ENCODE peak calls at places on chromosomes 3 and 15, in nine cellular contexts. E is MM.1S, V is heart right ventricle, N is fibroblast of lung, K is tibial artery, U is lung, X is OCI-LY7, A is PC-9, D is hepatocyte. O is an unnamed sample. For H3K4me1 and H3K36me3, the result is how much of the 10 kb centered on the place peaks cover.

GRCh38 chr3:157248590-157249425 is 88.9 kb upstream of the CCNL1 start:
- DNase-seq in E (peak), V (peak), N (peak), K (no peak), U (no peak), X (no peak), A (peak), D (peak), O (no peak)

GRCh38 chr3:36155515-36155914 is 224.8 kb upstream of the STAC start:
- DNase-seq in E (no peak), V (no peak), N (no peak), K (no peak), U (no peak), X (no peak), A (no peak), D (no peak), O (no peak)

GRCh38 chr15:69760890-69761568 is 308.4 kb downstream of the RPLP1 start:
- DNase-seq in E (peak), V (peak), N (peak), K (peak), U (peak), X (peak), A (peak), D (peak), O (peak)

GRCh38 chr3:116517308-116517707 is 72.0 kb upstream of the LSAMP start:
- DNase-seq in E (peak), V (no peak), N (peak), K (no peak), U (no peak), X (peak), A (no peak), D (peak), O (no peak)

GRCh38 chr15:71337197-71337845 is 222.1 kb downstream of the THSD4 start:
- DNase-seq in E (no peak), V (no peak), N (peak), K (no peak), U (peak), X (no peak), A (peak), D (peak), O (no peak)

GRCh38 chr3:61617041-61617440 is 55.7 kb downstream of the PTPRG start:
- DNase-seq in E (no peak), V (no peak), N (peak), K (no peak), U (no peak), X (no peak), A (no peak), D (peak), O (no peak)

GRCh38 chr15:64747578-64747977 is 27.8 kb downstream of the RBPMS2 start:
- DNase-seq in E (no peak), V (peak), N (no peak), K (no peak), U (no peak), X (no peak), A (no peak), D (no peak), O (no peak)

GRCh38 chr15:78034495-78035191 is 42.9 kb downstream of the TBC1D2B start:
- DNase-seq in E (peak), V (no peak), N (no peak), K (no peak), U (peak), X (peak), A (no peak), D (no peak), O (no peak)

GRCh38 chr3:118842147-118842863 is 192.3 kb downstream of the IGSF11 start:
- DNase-seq in E (peak), V (no peak), N (peak), K (no peak), U (no peak), X (no peak), A (no peak), D (no peak), O (no peak)

GRCh38 chr3:185983495-185984141 is 45.8 kb upstream of the TRA2B start:
- DNase-seq in E (peak), V (peak), N (peak), K (peak), U (peak), X (peak), A (peak), D (peak), O (peak)

GRCh38 chr3:86029590-86029989 is 961.4 kb downstream of the VGLL3 start:
- DNase-seq in E (no peak), V (no peak), N (peak), K (no peak), U (no peak), X (no peak), A (peak), D (no peak), O (no peak)

GRCh38 chr15:101464246-101464998 is 25.1 kb downstream of the PCSK6 start:
- DNase-seq in E (no peak), V (no peak), N (no peak), K (no peak), U (no peak), X (no peak), A (no peak), D (no peak), O (no peak)

GRCh38 chr3:152656207-152657001 is 178.5 kb upstream of the P2RY1 start:
- DNase-seq in E (no peak), V (no peak), N (peak), K (no peak), U (no peak), X (no peak), A (no peak), D (no peak), O (no peak)

GRCh38 chr15:91548588-91548987 is 304.9 kb upstream of the SLCO3A1 start:
- DNase-seq in E (no peak), V (peak), N (peak), K (no peak), U (no peak), X (no peak), A (no peak), D (no peak), O (no peak)

GRCh38 chr3:8001712-8002111 is 499.9 kb upstream of the LMCD1 start:
- DNase-seq in E (no peak), V (peak), N (peak), K (no peak), U (no peak), X (no peak), A (no peak), D (no peak), O (no peak)

GRCh38 chr15:87269566-87269965 is 987.0 kb downstream of the NTRK3 start:
- DNase-seq in E (no peak), V (no peak), N (peak), K (no peak), U (no peak), X (no peak), A (no peak), D (no peak), O (no peak)

GRCh38 chr3:9122732-9123364 is 126.6 kb downstream of the SRGAP3 start:
- DNase-seq in E (no peak), V (no peak), N (peak), K (no peak), U (no peak), X (no peak), A (peak), D (no peak), O (no peak)

GRCh38 chr3:152857082-152857481 is 22.2 kb downstream of the P2RY1 start:
- DNase-seq in E (no peak), V (no peak), N (no peak), K (no peak), U (peak), X (no peak), A (no peak), D (no peak), O (no peak)

GRCh38 chr3:113234688-113235260 is 23.4 kb downstream of the BOC start:
- DNase-seq in E (no peak), V (no peak), N (peak), K (no peak), U (no peak), X (no peak), A (no peak), D (no peak), O (no peak)

GRCh38 chr3:135082706-135083105 is 287.6 kb downstream of the EPHB1 start:
- DNase-seq in E (no peak), V (no peak), N (no peak), K (no peak), U (no peak), X (no peak), A (no peak), D (no peak), O (no peak)

GRCh38 chr3:57144952-57145351 is 20.2 kb downstream of the IL17RD start:
- DNase-seq in E (no peak), V (no peak), N (no peak), K (no peak), U (no peak), X (no peak), A (no peak), D (no peak), O (no peak)

GRCh38 chr3:49642708-49643145 is 31.4 kb upstream of the APEH start:
- DNase-seq in E (no peak), V (no peak), N (no peak), K (no peak), U (no peak), X (no peak), A (no peak), D (no peak), O (no peak)

DNA sequence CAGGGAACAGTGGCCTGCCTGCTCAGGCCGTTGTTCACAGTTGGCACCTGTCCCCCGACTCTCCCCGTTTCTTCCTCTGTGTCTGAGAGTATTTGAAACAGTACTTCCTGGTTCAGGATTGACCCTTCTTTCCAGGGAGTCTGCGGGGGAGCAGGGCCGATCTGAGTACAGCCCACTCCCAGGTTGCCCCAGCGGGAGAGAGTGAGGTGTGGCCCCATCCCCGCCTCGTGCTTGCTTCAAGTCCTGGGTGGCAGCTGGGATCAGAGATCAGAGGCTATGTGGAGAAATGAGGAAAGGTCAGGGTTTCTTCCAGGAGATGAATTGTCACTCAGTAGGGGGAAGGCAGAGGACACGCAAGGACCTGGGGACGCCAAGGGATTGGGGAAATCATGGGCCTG is 6.5 kb upstream of the DLL4 start:
- DNase-seq in E (no peak), V (no peak), N (no peak), K (no peak), U (no peak), X (no peak), A (no peak), D (no peak), O (no peak)
- TF ChIP-seq CTCF in E (no peak), V (no peak), N (no peak), K (no peak), U (no peak), X (no peak), A (no peak), D (no peak), O (no peak)

GRCh38 chr3:10189557-10190374 is 25.0 kb downstream of the IRAK2 start:
- DNase-seq in E (peak), V (peak), N (peak), K (peak), U (peak), X (peak), A (peak), D (no peak), O (peak)

GRCh38 chr3:10188798-10189556 is 24.3 kb downstream of the IRAK2 start:
- DNase-seq in E (no peak), V (no peak), N (no peak), K (no peak), U (no peak), X (no peak), A (no peak), D (no peak), O (no peak)

GRCh38 chr3:10185804-10186762 is 21.4 kb downstream of the IRAK2 start:
- DNase-seq in E (no peak), V (no peak), N (peak), K (no peak), U (no peak), X (no peak), A (no peak), D (no peak), O (no peak)

GRCh38 chr3:10187944-10188343 is 23.2 kb downstream of the IRAK2 start:
- DNase-seq in E (no peak), V (no peak), N (no peak), K (no peak), U (no peak), X (no peak), A (no peak), D (no peak), O (no peak)

GRCh38 chr3:10187295-10187876 is 22.7 kb downstream of the IRAK2 start:
- DNase-seq in E (no peak), V (no peak), N (no peak), K (no peak), U (no peak), X (no peak), A (no peak), D (no peak), O (no peak)
- H3K4me1 ChIP-seq in E (under half), V (under half), N (under half), K (under half), U (under half), X (half or more), A (under half), D (under half), O (half or more)

GRCh38 chr3:16370872-16371740 is 106.1 kb downstream of the OXNAD1 start:
- DNase-seq in E (no peak), V (no peak), N (peak), K (no peak), U (no peak), X (peak), A (no peak), D (peak), O (no peak)

GRCh38 chr3:16372362-16373269 is 107.6 kb downstream of the OXNAD1 start:
- DNase-seq in E (no peak), V (peak), N (peak), K (no peak), U (no peak), X (peak), A (no peak), D (no peak), O (no peak)

GRCh38 chr3:16369885-16370284 is 104.9 kb downstream of the OXNAD1 start:
- DNase-seq in E (no peak), V (no peak), N (peak), K (no peak), U (no peak), X (no peak), A (no peak), D (no peak), O (no peak)

GRCh38 chr3:16369247-16369646 is 104.2 kb downstream of the OXNAD1 start:
- DNase-seq in E (no peak), V (no peak), N (peak), K (no peak), U (no peak), X (no peak), A (no peak), D (no peak), O (no peak)

GRCh38 chr3:16370503-16370871 is 105.5 kb downstream of the OXNAD1 start:
- DNase-seq in E (no peak), V (no peak), N (no peak), K (no peak), U (no peak), X (no peak), A (no peak), D (no peak), O (no peak)
- H3K36me3 ChIP-seq in E (under half), V (under half), N (under half), K (under half), U (under half), X (half or more), A (under half), D (under half), O (under half)

DNA sequence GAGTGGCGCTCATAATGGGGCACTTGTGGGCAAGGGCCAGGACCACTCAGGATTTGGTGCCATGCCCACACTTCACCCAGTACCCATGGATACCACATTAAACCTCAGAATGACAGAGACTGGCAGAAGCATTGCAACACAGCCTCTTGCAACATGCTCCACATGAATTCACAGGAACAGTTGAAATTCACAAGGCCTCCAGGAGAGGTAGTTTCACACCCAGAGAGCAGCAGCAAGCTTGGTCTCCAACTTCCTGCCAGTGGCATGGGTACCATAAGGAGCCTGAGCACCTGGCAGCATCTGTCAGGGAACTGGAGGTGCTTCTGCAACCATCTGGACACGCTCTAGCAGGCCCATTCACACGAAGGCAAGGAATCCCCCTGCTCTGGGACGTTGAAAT is 101.0 kb downstream of the OSBPL10 start:
- DNase-seq in E (no peak), V (no peak), N (no peak), K (no peak), U (peak), X (peak), A (no peak), D (peak), O (no peak)
- TF ChIP-seq CTCF in E (no peak), V (no peak), N (no peak), K (no peak), U (no peak), X (peak), A (no peak), D (no peak), O (no peak)

DNA sequence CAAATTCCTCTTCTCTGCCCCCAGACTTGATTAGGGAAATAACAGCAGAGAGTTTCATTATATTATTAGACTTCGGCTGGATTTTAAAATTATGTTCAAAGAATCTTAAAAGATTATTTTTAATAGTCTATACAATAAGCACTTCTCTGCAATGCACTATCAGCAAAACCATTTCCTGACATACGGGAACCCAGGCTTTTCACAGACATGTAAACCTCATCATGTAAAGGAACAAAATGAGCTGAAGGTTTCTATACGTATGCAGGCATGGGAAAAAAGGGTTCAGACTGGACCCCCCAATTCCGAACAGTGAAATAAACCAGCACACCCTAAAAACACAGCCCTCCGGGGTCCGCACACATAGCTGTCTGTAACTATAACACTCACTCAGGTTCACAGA is 77.5 kb upstream of the LMOD3 start:
- DNase-seq in E (no peak), V (no peak), N (no peak), K (no peak), U (no peak), X (no peak), A (no peak), D (no peak), O (no peak)
- H3K4me1 ChIP-seq in E (under half), V (under half), N (under half), K (under half), U (under half), X (under half), A (under half), D (under half), O (under half)

DNA sequence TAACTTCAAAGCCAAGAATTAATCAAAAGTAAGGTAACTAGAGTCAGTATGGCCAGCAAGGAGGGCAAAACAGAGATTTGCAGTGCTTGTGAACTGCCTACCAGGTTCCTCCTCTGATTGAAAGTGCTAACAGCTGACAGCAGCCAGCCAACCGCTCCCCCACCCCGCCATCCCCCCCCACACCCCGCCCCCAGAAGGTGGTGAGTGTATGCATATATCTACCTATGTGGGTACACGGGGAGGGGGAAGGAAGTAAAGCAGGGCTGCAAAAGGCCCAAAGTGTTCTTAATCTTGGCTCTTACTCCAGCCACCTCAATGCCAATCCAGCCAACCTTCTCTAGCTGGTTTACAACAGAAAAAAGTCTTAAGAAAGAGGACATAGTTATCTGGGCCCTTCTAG is 50.7 kb downstream of the RAF1 start:
- DNase-seq in E (no peak), V (no peak), N (no peak), K (no peak), U (no peak), X (no peak), A (no peak), D (no peak), O (no peak)
- H3K36me3 ChIP-seq in E (under half), V (half or more), N (under half), K (under half), U (under half), X (half or more), A (under half), D (under half), O (under half)

GRCh38 chr3:169551646-169552045 is 111.9 kb downstream of the MECOM start:
- DNase-seq in E (no peak), V (no peak), N (no peak), K (no peak), U (no peak), X (no peak), A (no peak), D (no peak), O (no peak)
- TF ChIP-seq CTCF in E (no peak), V (no peak), N (no peak), K (no peak), U (no peak), X (no peak), A (no peak), D (no peak), O (no peak)

GRCh38 chr15:58440181-58440910 is 8.6 kb downstream of the LIPC start:
- DNase-seq in E (no peak), V (peak), N (peak), K (no peak), U (peak), X (no peak), A (peak), D (peak), O (no peak)

GRCh38 chr15:58442122-58442521 is 10.3 kb downstream of the LIPC start:
- DNase-seq in E (no peak), V (no peak), N (no peak), K (no peak), U (no peak), X (no peak), A (no peak), D (no peak), O (no peak)

GRCh38 chr15:58438956-58439355 is 7.2 kb downstream of the LIPC start:
- DNase-seq in E (no peak), V (peak), N (peak), K (no peak), U (no peak), X (peak), A (peak), D (peak), O (no peak)

GRCh38 chr15:58441376-58442070 is 9.7 kb downstream of the LIPC start:
- DNase-seq in E (no peak), V (no peak), N (peak), K (no peak), U (no peak), X (no peak), A (peak), D (no peak), O (no peak)

DNA sequence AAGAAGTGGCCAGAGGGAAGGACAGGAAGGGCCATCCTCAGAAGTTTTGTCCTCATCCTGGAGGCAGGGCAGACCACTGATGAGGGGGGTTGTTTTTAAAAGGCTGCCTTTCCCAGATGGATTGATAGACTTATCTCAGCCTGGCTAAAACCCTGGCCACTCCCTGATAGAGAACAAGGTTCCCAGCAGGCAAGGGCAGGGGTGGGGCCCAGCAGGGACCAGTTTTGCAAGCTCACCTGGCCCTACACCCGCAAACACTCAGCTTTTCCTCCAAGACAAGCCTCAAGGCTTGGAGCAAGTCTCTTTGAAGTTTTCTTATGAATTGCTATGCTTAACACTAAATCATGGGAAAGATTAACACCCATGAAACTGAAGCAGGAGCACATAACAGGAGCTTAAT is 9.1 kb downstream of the LIPC start:
- DNase-seq in E (no peak), V (no peak), N (no peak), K (no peak), U (peak), X (no peak), A (peak), D (peak), O (no peak)
- H3K4me1 ChIP-seq in E (under half), V (under half), N (under half), K (under half), U (under half), X (under half), A (half or more), D (under half), O (under half)